ENCODE peak calls at places on chromosomes 7 and 10, in six cellular contexts. S is ovary, L is neuronal stem cell, E is tibial artery, Z is lung, G is fibroblast of lung. A is an unnamed sample.

GRCh38 chr7:102064361-102065025 is 222.2 kb upstream of the SH2B2 start:
- DNase-seq in S (no peak), Z (peak), E (no peak), G (no peak), L (no peak), A (no peak)

GRCh38 chr10:61257956-61258496 is 195.2 kb downstream of the TMEM26 start:
- DNase-seq in E (no peak), S (no peak), Z (no peak), L (no peak), G (peak), A (no peak)

GRCh38 chr7:80830584-80831319 is 88.1 kb downstream of the SEMA3C start:
- DNase-seq in L (no peak), Z (no peak), G (peak), S (no peak), E (no peak), A (no peak)

GRCh38 chr7:40885503-40885902 is 750.7 kb downstream of the SUGCT start:
- DNase-seq in S (no peak), E (no peak), Z (no peak), G (peak), L (no peak), A (no peak)

GRCh38 chr10:85235258-85235657 is 906.9 kb downstream of the CCSER2 start:
- DNase-seq in S (no peak), G (no peak), E (no peak), Z (no peak), L (no peak), A (no peak)

GRCh38 chr10:97024181-97025073 is 161.3 kb downstream of the SLIT1 start:
- DNase-seq in L (no peak), S (peak), E (peak), Z (no peak), G (peak), A (no peak)

GRCh38 chr7:137975223-137975622 is 26.7 kb downstream of the CREB3L2 start:
- DNase-seq in Z (no peak), G (peak), E (peak), S (no peak), L (no peak), A (no peak)

GRCh38 chr10:52488606-52489485 is 174.8 kb downstream of the DKK1 start:
- DNase-seq in E (no peak), Z (no peak), S (no peak), L (peak), G (peak), A (no peak)

GRCh38 chr10:37821237-37821636 is 36.2 kb downstream of the ZNF248 start:
- DNase-seq in S (no peak), L (no peak), E (no peak), Z (no peak), G (no peak), A (no peak)

GRCh38 chr10:4514445-4515108 is 311.4 kb upstream of the AKR1E2 start:
- DNase-seq in Z (peak), E (peak), G (no peak), L (no peak), S (peak), A (no peak)

GRCh38 chr10:43399911-43400310 is 9.1 kb downstream of the HNRNPF start:
- DNase-seq in E (no peak), Z (no peak), G (no peak), S (no peak), L (no peak), A (no peak)

GRCh38 chr7:158415316-158415715 is 172.3 kb downstream of the PTPRN2 start:
- DNase-seq in L (no peak), S (no peak), G (no peak), E (peak), Z (no peak), A (no peak)

GRCh38 chr10:132592790-132593788 is 55.5 kb downstream of the INPP5A start:
- DNase-seq in E (peak), S (no peak), L (no peak), G (no peak), Z (no peak), A (no peak)

GRCh38 chr10:15038416-15038815 is 5.3 kb upstream of the OLAH start:
- DNase-seq in L (no peak), S (no peak), G (no peak), E (no peak), Z (no peak), A (no peak)

GRCh38 chr10:70745555-70745954 is 39.6 kb downstream of the TBATA start:
- DNase-seq in Z (no peak), G (no peak), L (no peak), E (no peak), S (no peak), A (no peak)

GRCh38 chr7:105014725-105015630 is 973 bp downstream of the KMT2E start:
- DNase-seq in Z (peak), E (peak), L (peak), G (peak), S (peak), A (peak)

GRCh38 chr10:124217031-124217430 is 123.6 kb upstream of the CHST15 start:
- DNase-seq in E (no peak), Z (no peak), S (no peak), G (no peak), L (no peak), A (no peak)

GRCh38 chr10:88978463-88978862 is 12.1 kb upstream of the FAS start:
- DNase-seq in G (no peak), E (no peak), L (no peak), S (no peak), Z (no peak), A (no peak)

GRCh38 chr7:108592633-108593277 is 23.1 kb downstream of the DNAJB9 start:
- DNase-seq in G (peak), S (no peak), Z (no peak), L (no peak), E (no peak), A (no peak)

GRCh38 chr7:151276651-151277590 is 28.4 kb upstream of the SMARCD3 start:
- DNase-seq in S (peak), G (peak), Z (no peak), E (no peak), L (peak), A (peak)

GRCh38 chr7:12540850-12541249 is 29.7 kb upstream of the SCIN start:
- DNase-seq in Z (no peak), S (no peak), E (no peak), G (no peak), L (no peak), A (no peak)

GRCh38 chr10:117734626-117735405 is 192.3 kb downstream of the EMX2 start:
- DNase-seq in S (no peak), L (peak), G (no peak), E (no peak), Z (no peak), A (no peak)

GRCh38 chr10:131320860-131321604 is 9.5 kb upstream of the TCERG1L start:
- DNase-seq in S (no peak), L (no peak), Z (no peak), G (no peak), E (no peak), A (no peak)

GRCh38 chr7:25852249-25852994 is 299.6 kb upstream of the NFE2L3 start:
- DNase-seq in S (peak), L (no peak), E (peak), G (no peak), Z (no peak), A (no peak)

GRCh38 chr7:151592868-151593486 is 73.3 kb upstream of the RHEB start:
- DNase-seq in G (peak), Z (no peak), S (no peak), E (no peak), L (no peak), A (no peak)

GRCh38 chr10:126841341-126841902 is 63.8 kb upstream of the DOCK1 start:
- DNase-seq in G (no peak), Z (no peak), L (no peak), S (no peak), E (no peak), A (no peak)

GRCh38 chr10:6232846-6233724 is 30.4 kb downstream of the PFKFB3 start:
- DNase-seq in L (no peak), Z (no peak), G (no peak), S (no peak), E (no peak), A (peak)

GRCh38 chr10:17007836-17008235 is 121.8 kb downstream of the CUBN start:
- DNase-seq in E (no peak), L (no peak), S (peak), Z (no peak), G (no peak), A (no peak)

GRCh38 chr10:17006631-17007161 is 122.9 kb downstream of the CUBN start:
- DNase-seq in E (no peak), G (peak), Z (peak), S (peak), L (no peak), A (no peak)

GRCh38 chr10:17005621-17006566 is 123.7 kb downstream of the CUBN start:
- DNase-seq in G (peak), L (no peak), E (no peak), Z (no peak), S (no peak), A (no peak)

GRCh38 chr10:17009228-17009700 is 120.3 kb downstream of the CUBN start:
- DNase-seq in S (peak), E (no peak), L (no peak), Z (no peak), G (peak), A (no peak)

GRCh38 chr10:17007381-17007780 is 122.2 kb downstream of the CUBN start:
- DNase-seq in L (no peak), S (no peak), Z (no peak), E (no peak), G (peak), A (no peak)
- H3K27ac ChIP-seq in L (no peak), S (peak), Z (peak), E (peak), G (peak), A (no peak)

GRCh38 chr7:27103489-27104226 is 1.2 kb upstream of the HOXA2 start:
- DNase-seq in L (no peak), G (peak), Z (no peak), S (no peak), E (no peak), A (no peak)
- H3K27ac ChIP-seq in L (no peak), G (peak), Z (no peak), S (no peak), E (no peak), A (no peak)

DNA sequence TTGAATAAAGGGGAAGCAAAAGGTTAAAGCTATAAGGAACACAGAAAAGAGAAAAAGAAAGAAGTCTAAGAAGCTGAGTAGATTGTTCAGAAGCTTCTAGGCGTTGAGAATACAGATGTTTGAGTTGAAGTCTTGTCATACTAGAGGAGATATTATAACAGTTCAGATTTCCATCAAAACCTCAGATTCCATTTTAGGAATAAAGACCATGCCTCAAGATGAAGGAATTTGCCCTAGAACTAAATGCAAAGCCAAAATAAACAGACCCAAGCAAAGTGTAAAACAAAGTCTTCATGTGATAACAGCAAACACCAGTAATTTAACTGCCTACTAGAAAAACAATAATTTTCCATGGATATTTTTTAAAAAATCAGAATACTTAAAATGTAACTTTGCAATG is 476.5 kb upstream of the POT1 start:
- DNase-seq in Z (no peak), G (peak), L (no peak), S (no peak), E (no peak), A (no peak)
- H3K27ac ChIP-seq in Z (no peak), G (no peak), L (no peak), S (no peak), E (no peak), A (no peak)

GRCh38 chr10:79072994-79073654 is 4.4 kb downstream of the ZMIZ1 start:
- DNase-seq in Z (no peak), G (no peak), L (no peak), S (no peak), E (no peak), A (no peak)

GRCh38 chr10:79071535-79071923 is 2.8 kb downstream of the ZMIZ1 start:
- DNase-seq in S (no peak), G (no peak), E (no peak), Z (no peak), L (peak), A (no peak)

GRCh38 chr10:79070611-79071534 is 2.1 kb downstream of the ZMIZ1 start:
- DNase-seq in E (peak), Z (peak), S (peak), L (peak), G (peak), A (peak)

GRCh38 chr10:79073784-79074432 is 5.1 kb downstream of the ZMIZ1 start:
- DNase-seq in G (peak), Z (no peak), E (peak), S (peak), L (no peak), A (no peak)

GRCh38 chr10:79072041-79072441 is 3.3 kb downstream of the ZMIZ1 start:
- DNase-seq in E (no peak), S (no peak), G (peak), Z (no peak), L (no peak), A (no peak)
- H3K27ac ChIP-seq in E (peak), S (no peak), G (no peak), Z (peak), L (no peak), A (peak)

GRCh38 chr10:22370320-22370719 is 25.0 kb downstream of the SPAG6 start:
- DNase-seq in E (no peak), G (no peak), Z (no peak), S (no peak), L (no peak), A (no peak)
- H3K27ac ChIP-seq in E (no peak), G (no peak), Z (no peak), S (no peak), L (no peak), A (no peak)

GRCh38 chr7:129144095-129144833 is at the start of gene TSPAN33:
- DNase-seq in S (peak), E (peak), G (peak), Z (peak), L (peak), A (peak)
- H3K27ac ChIP-seq in S (no peak), E (no peak), G (no peak), Z (no peak), L (no peak), A (no peak)

A was measured in substantia nigra.